ENCODE peak calls at places on chromosomes 7 and 10, in nine cellular contexts. D is mucosa of descending colon, W is fibroblast of pulmonary artery, B is body of pancreas, M is lower lobe of right lung, G is PC-3, V is cardiac muscle cell, U is GM23338, F is foreskin fibroblast. X is an unnamed sample.

GRCh38 chr10:68172324-68172723 is 59.6 kb downstream of the ATOH7 start:
- DNase-seq in D (no peak), W (no peak), B (no peak), M (no peak), G (no peak), V (no peak), U (no peak), F (no peak), X (no peak)

GRCh38 chr10:29734980-29735627 is 100.3 kb upstream of the SVIL start:
- DNase-seq in D (peak), W (peak), B (peak), M (peak), G (peak), V (peak), U (peak), F (no peak), X (peak)

GRCh38 chr7:1040790-1041189 is 3.6 kb upstream of the GPR146 start:
- DNase-seq in D (no peak), W (peak), B (peak), M (no peak), G (no peak), V (no peak), U (no peak), F (peak), X (peak)

GRCh38 chr7:136588216-136588615 is 280.2 kb upstream of the CHRM2 start:
- DNase-seq in D (no peak), W (no peak), B (no peak), M (no peak), G (no peak), V (no peak), U (no peak), F (no peak), X (no peak)

GRCh38 chr10:45593938-45594275 is 78.7 kb downstream of the ZFAND4 start:
- DNase-seq in D (no peak), W (no peak), B (no peak), M (no peak), G (no peak), V (no peak), U (no peak), F (no peak), X (no peak)

GRCh38 chr10:6399879-6400278 is 180.2 kb downstream of the PRKCQ start:
- DNase-seq in D (no peak), W (no peak), B (no peak), M (no peak), G (no peak), V (no peak), U (no peak), F (no peak), X (no peak)

GRCh38 chr7:620052-620451 is 100.4 kb upstream of the PDGFA start:
- DNase-seq in D (peak), W (peak), B (no peak), M (no peak), G (peak), V (no peak), U (peak), F (peak), X (no peak)

GRCh38 chr10:118768041-118768933 is 13.5 kb upstream of the CACUL1 start:
- DNase-seq in D (no peak), W (no peak), B (no peak), M (no peak), G (peak), V (no peak), U (no peak), F (no peak), X (no peak)

GRCh38 chr10:69846252-69847000 is 44.7 kb downstream of the COL13A1 start:
- DNase-seq in D (no peak), W (no peak), B (no peak), M (no peak), G (no peak), V (no peak), U (no peak), F (no peak), X (peak)

GRCh38 chr10:27745719-27746363 is at the start of gene MKX:
- DNase-seq in D (peak), W (no peak), B (peak), M (peak), G (peak), V (peak), U (peak), F (no peak), X (peak)

GRCh38 chr7:50349963-50350944 is 45.7 kb downstream of the IKZF1 start:
- DNase-seq in D (no peak), W (no peak), B (no peak), M (no peak), G (no peak), V (no peak), U (no peak), F (no peak), X (no peak)

GRCh38 chr10:852386-852785 is 79.1 kb downstream of the LARP4B start:
- DNase-seq in D (no peak), W (no peak), B (no peak), M (no peak), G (no peak), V (no peak), U (no peak), F (no peak), X (no peak)

GRCh38 chr7:29748286-29749099 is 57.8 kb upstream of the WIPF3 start:
- DNase-seq in D (peak), W (peak), B (peak), M (no peak), G (peak), V (peak), U (peak), F (peak), X (no peak)

GRCh38 chr7:55304363-55304762 is 60.8 kb upstream of the LANCL2 start:
- DNase-seq in D (no peak), W (peak), B (no peak), M (no peak), G (peak), V (no peak), U (no peak), F (no peak), X (no peak)

GRCh38 chr10:79316671-79317431 is 30.4 kb upstream of the PPIF start:
- DNase-seq in D (no peak), W (no peak), B (no peak), M (peak), G (peak), V (no peak), U (no peak), F (no peak), X (no peak)

GRCh38 chr10:70267161-70267933 is 16.5 kb downstream of the NPFFR1 start:
- DNase-seq in D (peak), W (peak), B (peak), M (no peak), G (peak), V (no peak), U (peak), F (peak), X (peak)

GRCh38 chr7:148527717-148528168 is 62.8 kb upstream of the C7orf33 start:
- DNase-seq in D (peak), W (peak), B (peak), M (peak), G (peak), V (peak), U (peak), F (peak), X (peak)

GRCh38 chr7:87220734-87221215 is 1.2 kb upstream of the TMEM243 start:
- DNase-seq in D (peak), W (no peak), B (peak), M (no peak), G (peak), V (peak), U (peak), F (peak), X (peak)

GRCh38 chr10:69446229-69446628 is 5.0 kb upstream of the TSPAN15 start:
- DNase-seq in D (no peak), W (peak), B (no peak), M (no peak), G (no peak), V (no peak), U (no peak), F (no peak), X (no peak)

GRCh38 chr10:130479906-130480305 is 343.7 kb downstream of the GLRX3 start:
- DNase-seq in D (no peak), W (no peak), B (no peak), M (no peak), G (no peak), V (no peak), U (no peak), F (no peak), X (no peak)

GRCh38 chr10:13450078-13450477 is 78.7 kb downstream of the BEND7 start:
- DNase-seq in D (no peak), W (peak), B (no peak), M (no peak), G (peak), V (no peak), U (no peak), F (peak), X (no peak)

GRCh38 chr10:34698979-34699378 is 116.1 kb downstream of the PARD3 start:
- DNase-seq in D (no peak), W (peak), B (peak), M (no peak), G (peak), V (no peak), U (no peak), F (peak), X (no peak)

GRCh38 chr10:46541017-46541661 is 15.3 kb downstream of the GPRIN2 start:
- DNase-seq in D (peak), W (no peak), B (peak), M (peak), G (no peak), V (peak), U (peak), F (no peak), X (peak)

GRCh38 chr7:69269756-69270155 is 328.5 kb upstream of the AUTS2 start:
- DNase-seq in D (no peak), W (no peak), B (no peak), M (no peak), G (no peak), V (no peak), U (no peak), F (no peak), X (no peak)

GRCh38 chr7:157355784-157356511 is 19.1 kb downstream of the DNAJB6 start:
- DNase-seq in D (no peak), W (peak), B (peak), M (no peak), G (peak), V (peak), U (no peak), F (peak), X (no peak)

GRCh38 chr10:317219-317868 is 182.1 kb downstream of the ZMYND11 start:
- DNase-seq in D (peak), W (peak), B (peak), M (no peak), G (no peak), V (no peak), U (no peak), F (peak), X (no peak)

GRCh38 chr10:99952799-99953198 is 56.9 kb downstream of the DNMBP start:
- DNase-seq in D (no peak), W (no peak), B (no peak), M (no peak), G (no peak), V (no peak), U (no peak), F (no peak), X (no peak)

GRCh38 chr10:119803264-119803663 is 69.4 kb downstream of the MCMBP start:
- DNase-seq in D (no peak), W (peak), B (no peak), M (no peak), G (peak), V (no peak), U (no peak), F (peak), X (no peak)

GRCh38 chr10:73771722-73772279 is 10.0 kb upstream of the CHCHD1 start:
- DNase-seq in D (peak), W (peak), B (peak), M (peak), G (peak), V (peak), U (peak), F (peak), X (peak)

GRCh38 chr10:132192991-132193670 is 6.4 kb downstream of the DPYSL4 start:
- DNase-seq in D (no peak), W (no peak), B (no peak), M (peak), G (no peak), V (peak), U (no peak), F (no peak), X (no peak)

GRCh38 chr7:116443101-116443523 is 56.4 kb upstream of the CAV2 start:
- DNase-seq in D (no peak), W (peak), B (no peak), M (no peak), G (peak), V (no peak), U (no peak), F (peak), X (no peak)

GRCh38 chr10:124225468-124226270 is 132.3 kb upstream of the CHST15 start:
- DNase-seq in D (no peak), W (no peak), B (no peak), M (no peak), G (no peak), V (no peak), U (no peak), F (no peak), X (no peak)

GRCh38 chr10:132707776-132708171 is 78.2 kb downstream of the NKX6-2 start:
- DNase-seq in D (no peak), W (no peak), B (no peak), M (peak), G (no peak), V (no peak), U (no peak), F (no peak), X (no peak)

GRCh38 chr7:106367018-106367420 is 82.2 kb upstream of the NAMPT start:
- DNase-seq in D (peak), W (peak), B (no peak), M (peak), G (peak), V (peak), U (peak), F (peak), X (no peak)

GRCh38 chr10:17161788-17162187 is 32.2 kb upstream of the CUBN start:
- DNase-seq in D (no peak), W (no peak), B (no peak), M (no peak), G (no peak), V (no peak), U (no peak), F (no peak), X (no peak)

GRCh38 chr7:24948739-24949138 is 31.2 kb downstream of the OSBPL3 start:
- DNase-seq in D (no peak), W (peak), B (no peak), M (no peak), G (no peak), V (no peak), U (no peak), F (no peak), X (no peak)

GRCh38 chr7:45881759-45882464 is 6.4 kb upstream of the IGFBP1 start:
- DNase-seq in D (no peak), W (peak), B (no peak), M (no peak), G (no peak), V (no peak), U (no peak), F (peak), X (no peak)

GRCh38 chr10:932589-932988 is 1.1 kb upstream of the LARP4B start:
- DNase-seq in D (no peak), W (no peak), B (no peak), M (peak), G (no peak), V (no peak), U (peak), F (no peak), X (no peak)

DNA sequence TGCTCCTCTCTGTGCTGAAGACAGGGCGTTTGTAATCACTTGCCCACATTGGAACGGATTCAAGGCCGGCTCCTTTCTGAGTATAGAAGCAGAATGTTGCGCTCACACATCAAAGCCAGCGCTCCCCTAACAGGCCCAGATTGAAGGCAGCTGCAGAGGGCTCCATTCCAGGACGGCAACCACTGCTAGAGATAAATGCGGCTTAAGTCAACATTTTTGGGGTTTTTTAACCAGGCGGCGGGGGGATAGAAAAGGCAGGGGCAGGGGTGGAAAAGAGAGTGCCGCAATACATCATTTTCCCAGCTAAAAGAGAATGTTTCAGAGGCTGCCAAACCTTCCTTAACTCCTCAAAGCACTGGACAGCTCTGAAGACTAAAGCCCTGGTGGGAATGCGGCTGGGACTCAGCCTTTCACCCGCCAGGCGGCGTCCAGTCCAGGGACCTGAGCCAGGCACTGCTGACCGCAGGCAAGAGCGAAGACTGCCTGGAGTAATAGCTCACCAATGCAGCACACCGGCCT is 189.6 kb downstream of the TNS3 start:
- DNase-seq in D (no peak), W (peak), B (peak), M (no peak), G (no peak), V (no peak), U (no peak), F (peak), X (no peak)
- TF ChIP-seq CTCF in D (no peak), W (peak), B (peak), M (peak), G (no peak), V (peak), U (no peak), F (peak), X (no peak)

DNA sequence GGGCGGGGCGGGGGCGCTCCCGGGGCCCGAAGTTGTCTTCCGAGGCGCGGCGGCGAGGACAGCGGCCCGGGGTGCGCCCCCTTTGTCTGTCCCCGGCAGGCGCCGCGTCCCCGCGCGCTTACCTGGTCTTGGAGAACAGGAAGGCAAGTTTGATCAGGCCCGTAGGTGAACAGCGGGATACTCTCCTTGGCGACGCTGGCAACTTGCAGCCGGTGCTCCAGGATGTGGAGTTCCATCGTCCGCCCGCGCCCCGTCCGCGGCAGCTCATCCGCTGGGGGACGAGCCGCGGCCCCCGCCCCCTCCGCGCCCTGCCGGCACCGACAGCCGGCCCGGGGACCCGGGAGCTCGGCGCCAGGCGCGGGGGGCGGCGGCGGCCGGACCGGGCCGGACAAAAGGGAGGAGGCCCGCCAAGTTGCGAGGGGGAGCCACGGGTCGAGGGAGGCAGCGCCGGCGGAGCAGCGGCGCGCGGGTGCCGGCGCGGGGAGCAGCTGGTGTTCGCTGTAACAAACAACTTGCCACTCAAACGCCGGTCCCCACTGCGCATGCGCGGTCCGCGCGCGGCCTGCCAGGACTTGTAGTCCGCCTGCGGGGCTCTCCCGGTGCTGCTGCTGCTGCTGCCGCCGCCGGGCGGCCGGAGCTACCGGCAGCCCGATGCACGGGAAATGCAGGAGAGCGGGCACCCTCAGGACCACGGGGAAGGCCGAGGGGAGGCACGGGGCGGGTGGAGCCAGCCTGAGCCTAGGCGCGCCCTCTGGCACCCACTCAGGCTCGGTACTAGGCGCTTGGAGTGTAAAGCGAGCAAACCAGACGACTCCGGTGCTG is 35.6 kb upstream of the SPDYE3 start:
- DNase-seq in D (peak), W (peak), B (peak), M (peak), G (peak), V (peak), U (peak), F (peak), X (peak)
- TF ChIP-seq CTCF in D (no peak), W (peak), B (peak), M (peak), G (no peak), V (peak), U (peak), F (peak), X (no peak)

DNA sequence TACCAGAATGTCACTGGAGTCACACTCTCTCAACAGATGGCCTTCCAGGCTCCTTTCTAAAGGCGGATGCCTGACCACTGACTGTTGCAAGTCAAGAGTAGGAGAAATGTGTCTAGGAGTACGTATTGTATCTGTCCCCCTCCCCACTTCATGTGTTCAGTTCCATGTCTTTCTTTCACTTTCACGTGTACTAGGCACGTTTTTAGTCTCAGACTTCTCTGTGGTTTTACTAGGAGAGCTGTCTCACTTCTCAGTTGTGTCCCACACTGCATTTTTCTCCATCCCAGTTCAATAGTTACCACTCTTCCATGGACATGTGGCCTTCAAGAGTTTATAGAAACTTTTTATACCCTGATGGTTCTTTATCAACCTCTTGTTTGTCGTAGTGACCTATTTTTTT is 893.0 kb downstream of the NRG3 start:
- DNase-seq in D (no peak), W (no peak), B (no peak), M (no peak), G (no peak), V (no peak), U (no peak), F (no peak), X (no peak)
- TF ChIP-seq CTCF in D (no peak), W (no peak), B (no peak), M (no peak), G (no peak), V (no peak), U (no peak), F (no peak), X (no peak)

DNA sequence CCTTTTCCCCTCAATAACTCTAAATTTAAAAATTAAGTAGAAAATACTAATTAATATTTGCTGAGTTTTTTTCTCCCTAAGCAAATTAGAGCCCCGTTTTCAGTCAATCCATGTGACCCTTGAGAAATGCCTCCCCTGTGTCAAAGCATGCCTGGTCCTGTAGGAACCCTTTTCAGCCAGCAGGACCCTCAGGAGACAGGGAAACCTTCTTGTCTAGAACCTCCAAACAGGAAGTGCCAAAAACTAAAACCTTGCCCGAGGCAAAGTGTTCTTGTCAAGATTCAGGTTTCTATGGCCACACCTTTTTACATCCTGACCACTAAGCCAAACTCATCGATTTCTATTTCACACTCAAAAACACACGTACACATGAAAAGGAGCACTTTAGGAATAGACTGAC is 60.1 kb upstream of the NFE2L3 start:
- DNase-seq in D (no peak), W (peak), B (no peak), M (no peak), G (peak), V (no peak), U (peak), F (no peak), X (no peak)
- TF ChIP-seq CTCF in D (no peak), W (peak), B (no peak), M (no peak), G (peak), V (no peak), U (peak), F (peak), X (peak)

X was measured in nephron progenitor cell.